ENCODE peak calls at places on chromosomes 4 and X, in four cellular contexts. X is endothelial cell, U is astrocyte of the spinal cord, Q is uterus. Z is an unnamed sample.

GRCh38 chr4:155889036-155889793 is 14.3 kb upstream of the TDO2 start:
- DNase-seq in U (peak), X (no peak), Q (no peak), Z (peak)

GRCh38 chrX:8749697-8750096 is 17.8 kb upstream of the ANOS1 start:
- DNase-seq in Q (no peak), X (no peak), U (no peak), Z (no peak)

GRCh38 chr4:185950891-185951290 is 118.1 kb upstream of the TLR3 start:
- DNase-seq in Q (no peak), U (peak), X (no peak), Z (no peak)

GRCh38 chrX:22040184-22040583 is 8.1 kb downstream of the PHEX start:
- DNase-seq in Q (no peak), U (no peak), X (no peak), Z (no peak)

GRCh38 chr4:30721353-30722091 is 1.4 kb downstream of the PCDH7 start:
- DNase-seq in U (peak), Q (peak), X (peak), Z (peak)

GRCh38 chr4:17613761-17614415 is 553 bp upstream of the MED28 start:
- DNase-seq in U (no peak), X (no peak), Q (no peak), Z (no peak)

GRCh38 chr4:136920092-136920491 is 612.2 kb downstream of the PCDH18 start:
- DNase-seq in Q (no peak), U (no peak), X (no peak), Z (no peak)

GRCh38 chrX:78650906-78651437 is 8.2 kb downstream of the RTL3 start:
- DNase-seq in X (no peak), Q (no peak), U (peak), Z (peak)

GRCh38 chr4:86957214-86957613 is 22.4 kb downstream of the AFF1 start:
- DNase-seq in Q (no peak), U (peak), X (no peak), Z (no peak)

GRCh38 chrX:80792205-80792604 is 17.5 kb downstream of the BRWD3 start:
- DNase-seq in X (no peak), U (no peak), Q (no peak), Z (no peak)

GRCh38 chr4:122914292-122914904 is 8.0 kb downstream of the NUDT6 start:
- DNase-seq in Q (no peak), X (peak), U (peak), Z (no peak)

GRCh38 chrX:54045563-54046228 is 1.4 kb upstream of the PHF8 start:
- DNase-seq in Q (no peak), U (no peak), X (no peak), Z (no peak)

GRCh38 chr4:22986881-22987280 is 294.1 kb downstream of the GBA3 start:
- DNase-seq in Q (no peak), U (peak), X (no peak), Z (no peak)

GRCh38 chr4:55444822-55445221 is 49.1 kb downstream of the TMEM165 start:
- DNase-seq in X (no peak), U (peak), Q (no peak), Z (peak)

GRCh38 chr4:155900402-155900801 is 3.1 kb upstream of the TDO2 start:
- DNase-seq in Q (no peak), U (peak), X (no peak), Z (no peak)

GRCh38 chrX:50863471-50863870 is 47.1 kb upstream of the BMP15 start:
- DNase-seq in U (no peak), Q (no peak), X (no peak), Z (no peak)

GRCh38 chr4:11297627-11298026 is 131.1 kb downstream of the HS3ST1 start:
- DNase-seq in U (no peak), Q (no peak), X (no peak), Z (no peak)

GRCh38 chrX:72021975-72022374 is 109.7 kb downstream of the RTL5 start:
- DNase-seq in Q (no peak), X (peak), U (no peak), Z (peak)

GRCh38 chrX:30864383-30864785 is 24.7 kb downstream of the TAB3 start:
- DNase-seq in X (no peak), Q (no peak), U (no peak), Z (no peak)

GRCh38 chr4:170522427-170522970 is 432.7 kb upstream of the AADAT start:
- DNase-seq in X (no peak), U (no peak), Q (no peak), Z (no peak)

GRCh38 chr4:169270810-169271691 is at the start of gene SH3RF1:
- DNase-seq in Q (peak), U (peak), X (peak), Z (peak)

GRCh38 chrX:17464196-17464595 is 89.2 kb downstream of the NHS start:
- DNase-seq in Q (no peak), U (peak), X (no peak), Z (no peak)

GRCh38 chr4:134390327-134390726 is 188.7 kb upstream of the PABPC4L start:
- DNase-seq in Q (no peak), X (no peak), U (no peak), Z (no peak)

GRCh38 chr4:148056879-148057278 is 325.0 kb downstream of the ARHGAP10 start:
- DNase-seq in U (peak), Q (no peak), X (no peak), Z (peak)

GRCh38 chrX:132809581-132809980 is 148.8 kb downstream of the HS6ST2 start:
- DNase-seq in U (no peak), X (no peak), Q (no peak), Z (no peak)

GRCh38 chr4:169485084-169485483 is 127.3 kb downstream of the NEK1 start:
- DNase-seq in X (no peak), Q (no peak), U (peak), Z (no peak)

GRCh38 chr4:101345596-101346311 is 1.6 kb downstream of the PPP3CA start:
- DNase-seq in X (peak), U (peak), Q (peak), Z (peak)

GRCh38 chrX:7147431-7147977 is at the start of gene STS:
- DNase-seq in X (peak), U (peak), Q (peak), Z (peak)

GRCh38 chr4:123050014-123050413 is 127.6 kb upstream of the NUDT6 start:
- DNase-seq in X (no peak), U (no peak), Q (no peak), Z (no peak)

GRCh38 chr4:152458801-152459302 is 77.0 kb downstream of the FBXW7 start:
- DNase-seq in Q (no peak), U (no peak), X (no peak), Z (peak)

GRCh38 chrX:92231391-92231790 is 452.2 kb downstream of the PCDH11X start:
- DNase-seq in U (no peak), Q (no peak), X (no peak), Z (no peak)

GRCh38 chr4:2257361-2258001 is 4.4 kb downstream of the MXD4 start:
- DNase-seq in Q (peak), X (peak), U (no peak), Z (no peak)

GRCh38 chr4:165874799-165875371 is 1.8 kb downstream of the TLL1 start:
- DNase-seq in U (peak), X (peak), Q (no peak), Z (no peak)

GRCh38 chr4:25144870-25145481 is 15.3 kb downstream of the SEPSECS start:
- DNase-seq in Q (no peak), U (peak), X (no peak), Z (peak)